ENCODE peak calls at places on chromosomes 12 and 14, in nine cellular contexts. X, L, I, E, F, P, T, O and V are unnamed samples.

GRCh38 chr14:64937821-64938193 is 4.7 kb downstream of the GPX2 start:
- DNase-seq in I (no peak), P (no peak), O (no peak), L (no peak), X (peak; percentile 44), F (no peak), T (no peak), E (no peak), V (no peak)

GRCh38 chr12:131239384-131240094 is 285.8 kb downstream of the ADGRD1 start:
- DNase-seq in X (no peak), F (no peak), L (no peak), I (no peak), P (no peak), O (no peak), T (no peak), E (no peak), V (no peak)

GRCh38 chr14:74508292-74508731 is 14.7 kb downstream of the ISCA2 start:
- DNase-seq in O (no peak), T (no peak), X (no peak), L (no peak), E (no peak), P (no peak), I (peak; percentile 90), F (no peak), V (peak; percentile 15)

GRCh38 chr14:63308723-63309317 is 9.9 kb downstream of the GPHB5 start:
- DNase-seq in P (no peak), F (no peak), T (peak; percentile 27), I (peak; percentile 83), L (no peak), O (no peak), E (no peak), X (peak; percentile 17), V (no peak)

GRCh38 chr14:61223552-61223951 is 57.6 kb downstream of the TMEM30B start:
- DNase-seq in F (no peak), E (no peak), T (no peak), P (no peak), O (peak; percentile 29), X (no peak), L (no peak), I (no peak), V (no peak)

GRCh38 chr12:89309452-89309802 is 42.9 kb downstream of the DUSP6 start:
- DNase-seq in I (no peak), X (no peak), O (no peak), E (no peak), F (no peak), L (no peak), P (no peak), T (no peak), V (no peak)

GRCh38 chr14:38357557-38357956 is 101.7 kb upstream of the CLEC14A start:
- DNase-seq in P (no peak), O (no peak), T (no peak), E (no peak), L (no peak), F (no peak), X (peak; percentile 80), I (no peak), V (no peak)

GRCh38 chr14:94963051-94963450 is 193.1 kb upstream of the GSC start:
- DNase-seq in F (no peak), T (no peak), O (no peak), L (no peak), I (no peak), E (no peak), X (no peak), P (no peak), V (no peak)

GRCh38 chr14:84454114-84454513 is 1075.8 kb upstream of the FLRT2 start:
- DNase-seq in F (no peak), T (no peak), E (no peak), O (no peak), L (no peak), X (no peak), P (no peak), I (no peak), V (no peak)

GRCh38 chr12:118035194-118036041 is 18.9 kb downstream of the RFC5 start:
- DNase-seq in X (peak; percentile 20), O (no peak), T (no peak), P (no peak), L (no peak), I (no peak), F (no peak), E (no peak), V (no peak)

GRCh38 chr12:83470749-83471148 is 784.0 kb downstream of the TMTC2 start:
- DNase-seq in I (no peak), P (no peak), O (no peak), T (no peak), L (no peak), X (no peak), F (no peak), E (no peak), V (no peak)

GRCh38 chr14:34951286-34951685 is 31.5 kb upstream of the SRP54 start:
- DNase-seq in L (no peak), E (no peak), P (no peak), F (no peak), I (no peak), O (no peak), T (no peak), X (peak; percentile 69), V (no peak)

GRCh38 chr14:37969511-37969979 is 238.2 kb upstream of the SSTR1 start:
- DNase-seq in O (no peak), F (no peak), X (no peak), E (no peak), P (no peak), I (no peak), T (peak; percentile 70), L (peak; percentile 76), V (no peak)

GRCh38 chr12:2039034-2039433 is 13.8 kb upstream of the CACNA1C start:
- DNase-seq in P (no peak), T (no peak), I (no peak), O (no peak), L (no peak), F (no peak), X (no peak), E (no peak), V (no peak)
- H3K27me3 ChIP-seq in P (no peaks in the 10 kb centered on the region), T (no peaks in the 10 kb centered on the region), I (peaks cover 18% of the 10 kb centered on the region), O (peaks cover 15% of the 10 kb centered on the region), L (no peaks in the 10 kb centered on the region), F (no peaks in the 10 kb centered on the region), X (peaks cover 13% of the 10 kb centered on the region), E (peaks cover 8% of the 10 kb centered on the region), V (no peaks in the 10 kb centered on the region)

GRCh38 chr12:45981075-45981837 is 9.1 kb downstream of the SCAF11 start:
- DNase-seq in E (no peak), P (no peak), I (no peak), T (no peak), L (no peak), O (no peak), X (no peak), F (no peak), V (no peak)
- H3K4me1 ChIP-seq in E (peaks cover 91% of the 10 kb centered on the region), P (peaks cover 18% of the 10 kb centered on the region), I (no peaks in the 10 kb centered on the region), T (peaks cover 67% of the 10 kb centered on the region), L (peaks cover 4% of the 10 kb centered on the region), O (peaks cover 90% of the 10 kb centered on the region), X (peaks cover 57% of the 10 kb centered on the region), F (peaks cover 40% of the 10 kb centered on the region), V (peaks cover 7% of the 10 kb centered on the region)

GRCh38 chr12:112892821-112893220 is 13.9 kb upstream of the OAS1 start:
- DNase-seq in T (no peak), O (no peak), I (no peak), F (no peak), P (no peak), X (no peak), E (no peak), L (no peak), V (no peak)
- H3K27me3 ChIP-seq in T (no peaks in the 10 kb centered on the region), O (no peaks in the 10 kb centered on the region), I (no peaks in the 10 kb centered on the region), F (no peaks in the 10 kb centered on the region), P (no peaks in the 10 kb centered on the region), X (peaks cover 51% of the 10 kb centered on the region), E (peaks cover 4% of the 10 kb centered on the region), L (no peaks in the 10 kb centered on the region), V (no peaks in the 10 kb centered on the region)

GRCh38 chr14:105178868-105179140 is 2.3 kb downstream of the NUDT14 start:
- DNase-seq in I (no peak), T (no peak), P (no peak), F (no peak), L (no peak), E (no peak), O (no peak), X (no peak), V (no peak)
- H3K4me1 ChIP-seq in I (no peaks in the 10 kb centered on the region), T (peaks cover 70% of the 10 kb centered on the region), P (peaks cover 28% of the 10 kb centered on the region), F (peaks cover 6% of the 10 kb centered on the region), L (peaks cover 19% of the 10 kb centered on the region), E (peaks cover 40% of the 10 kb centered on the region), O (peaks cover 28% of the 10 kb centered on the region), X (peaks cover 11% of the 10 kb centered on the region), V (no peaks in the 10 kb centered on the region)

GRCh38 chr12:107778383-107779015 is 4.0 kb downstream of the ASCL4 start:
- DNase-seq in I (no peak), X (no peak), T (no peak), F (no peak), O (no peak), L (no peak), E (no peak), P (no peak), V (no peak)
- H3K27me3 ChIP-seq in I (peaks cover 53% of the 10 kb centered on the region), X (peaks cover 48% of the 10 kb centered on the region), T (peaks cover 12% of the 10 kb centered on the region), F (peaks cover 38% of the 10 kb centered on the region), O (peaks cover 56% of the 10 kb centered on the region), L (no peaks in the 10 kb centered on the region), E (peaks cover 46% of the 10 kb centered on the region), P (no peaks in the 10 kb centered on the region), V (no peaks in the 10 kb centered on the region)

GRCh38 chr12:21643758-21644157 is 13.9 kb downstream of the LDHB start:
- DNase-seq in L (no peak), P (no peak), E (no peak), T (no peak), F (no peak), I (no peak), O (no peak), X (no peak), V (no peak)
- H3K4me1 ChIP-seq in L (peaks cover 22% of the 10 kb centered on the region), P (peaks cover 15% of the 10 kb centered on the region), E (peaks cover 9% of the 10 kb centered on the region), T (peaks cover 57% of the 10 kb centered on the region), F (no peaks in the 10 kb centered on the region), I (peaks cover 20% of the 10 kb centered on the region), O (no peaks in the 10 kb centered on the region), X (peaks cover 41% of the 10 kb centered on the region), V (no peaks in the 10 kb centered on the region)